ENCODE peak calls at places on chromosomes 4 and X, in eight cellular contexts. C is iris pigment epithelial cell; R is activated CD8-positive, alpha-beta memory T cell treated with anti-CD3 and anti-CD28 coated beads for 48 hours; V is upper lobe of right lung; P is stimulated activated CD8-positive, alpha-beta memory T cell treated with anti-CD3 and anti-CD28 coated beads, Interleukin-2, amount 100 ng/mL, for 1 hour; A is NCI-H510A treated with DMSO at 0.1 percent for 48 hours; I is iPS-NIHi11; K is effector memory CD8-positive, alpha-beta T cell. S is an unnamed sample.

GRCh38 chr4:6769138-6769983 is 13.2 kb upstream of the KIAA0232 start:
- DNase-seq in C (no peak), R (no peak), V (peak; percentile 37), P (no peak), A (no peak), I (no peak), K (no peak), S (no peak)

GRCh38 chr4:152257601-152258066 is 278.3 kb downstream of the FBXW7 start:
- DNase-seq in C (peak; percentile 21), R (no peak), V (no peak), P (no peak), A (no peak), I (no peak), K (no peak), S (no peak)

GRCh38 chr4:174598800-174599199 is 76.5 kb upstream of the HPGD start:
- DNase-seq in C (no peak), R (no peak), V (no peak), P (no peak), A (no peak), I (no peak), K (no peak), S (no peak)

GRCh38 chr4:128600996-128601857 is 208.3 kb upstream of the JADE1 start:
- DNase-seq in C (peak; percentile 99), R (no peak), V (peak; percentile 82), P (no peak), A (peak; percentile 77), I (peak; percentile 44), K (no peak), S (peak; percentile 71)

GRCh38 chr4:176001171-176002006 is 64.3 kb upstream of the WDR17 start:
- DNase-seq in C (peak; percentile 21), R (no peak), V (peak; percentile 73), P (no peak), A (peak; percentile 6), I (peak; percentile 84), K (no peak), S (no peak)

GRCh38 chr4:15457401-15458201 is 12.1 kb upstream of the CC2D2A start:
- DNase-seq in C (peak; percentile 70), R (no peak), V (no peak), P (no peak), A (peak; percentile 1), I (peak; percentile 51), K (peak; percentile 3), S (no peak)

GRCh38 chrX:74736450-74736849 is 122.0 kb upstream of the RLIM start:
- DNase-seq in C (no peak), R (no peak), V (no peak), P (no peak), A (no peak), I (no peak), K (no peak), S (no peak)

GRCh38 chrX:9436812-9437211 is 28.0 kb upstream of the TBL1X start:
- DNase-seq in C (no peak), R (no peak), V (no peak), P (no peak), A (no peak), I (no peak), K (no peak), S (no peak)

GRCh38 chr4:78592104-78592783 is 40.7 kb downstream of the ANXA3 start:
- DNase-seq in C (no peak), R (no peak), V (no peak), P (no peak), A (no peak), I (peak; percentile 41), K (no peak), S (no peak)

GRCh38 chrX:67781132-67781531 is 237.3 kb downstream of the AR start:
- DNase-seq in C (peak; percentile 53), R (no peak), V (no peak), P (no peak), A (no peak), I (no peak), K (no peak), S (no peak)

GRCh38 chr4:173666-174314 is 49.5 kb downstream of the ZNF718 start:
- DNase-seq in C (no peak), R (no peak), V (no peak), P (no peak), A (no peak), I (peak; percentile 28), K (no peak), S (no peak)

GRCh38 chrX:153447581-153447960 is 1.7 kb upstream of the TREX2 start:
- DNase-seq in C (no peak), R (no peak), V (no peak), P (no peak), A (no peak), I (no peak), K (no peak), S (no peak)

GRCh38 chr4:52103314-52103713 is 52.2 kb downstream of the SPATA18 start:
- DNase-seq in C (no peak), R (no peak), V (no peak), P (no peak), A (no peak), I (peak; percentile 37), K (no peak), S (no peak)

GRCh38 chr4:169922632-169923276 is 103.4 kb downstream of the MFAP3L start:
- DNase-seq in C (no peak), R (no peak), V (no peak), P (no peak), A (no peak), I (no peak), K (no peak), S (peak; percentile 31)

GRCh38 chrX:95797344-95797743 is 887.3 kb upstream of the DIAPH2 start:
- DNase-seq in C (no peak), R (no peak), V (no peak), P (no peak), A (no peak), I (no peak), K (no peak), S (no peak)

GRCh38 chr4:147453561-147454141 is 27.2 kb upstream of the EDNRA start:
- DNase-seq in C (peak; percentile 28), R (no peak), V (no peak), P (no peak), A (no peak), I (no peak), K (no peak), S (no peak)

GRCh38 chrX:78619829-78620228 is 39.3 kb downstream of the RTL3 start:
- DNase-seq in C (peak; percentile 36), R (no peak), V (no peak), P (no peak), A (no peak), I (no peak), K (no peak), S (no peak)

GRCh38 chr4:6910340-6910959 is 824 bp downstream of the TBC1D14 start:
- DNase-seq in C (no peak), R (no peak), V (no peak), P (no peak), A (no peak), I (no peak), K (no peak), S (no peak)

GRCh38 chr4:105140684-105141490 is 5.8 kb upstream of the TET2 start:
- DNase-seq in C (no peak), R (no peak), V (no peak), P (no peak), A (no peak), I (peak; percentile 38), K (peak; percentile 47), S (no peak)

GRCh38 chr4:3174371-3175338 is 74.3 kb upstream of the MSANTD1 start:
- DNase-seq in C (no peak), R (no peak), V (no peak), P (no peak), A (peak; percentile 51), I (no peak), K (no peak), S (no peak)

GRCh38 chrX:39855748-39856129 is 242.0 kb downstream of the BCOR start:
- DNase-seq in C (no peak), R (peak; percentile 42), V (no peak), P (peak; percentile 56), A (peak; percentile 87), I (peak; percentile 48), K (peak; percentile 59), S (no peak)

GRCh38 chr4:118904935-118905334 is 16.3 kb downstream of the SYNPO2 start:
- DNase-seq in C (peak; percentile 84), R (no peak), V (no peak), P (no peak), A (no peak), I (no peak), K (no peak), S (no peak)

GRCh38 chrX:106948641-106949040 is 28.4 kb downstream of the CLDN2 start:
- DNase-seq in C (peak; percentile 8), R (no peak), V (no peak), P (no peak), A (no peak), I (no peak), K (no peak), S (no peak)

GRCh38 chr4:77827343-77827742 is 8.2 kb upstream of the CNOT6L start:
- DNase-seq in C (no peak), R (no peak), V (no peak), P (no peak), A (no peak), I (no peak), K (peak; percentile 22), S (no peak)